ENCODE peak calls at places on chromosome 22, in seven cellular contexts. N is BE2C, P is fibroblast of lung, C is neural crest cell, K is astrocyte of the spinal cord, Z is AG09309, O is fibroblast of villous mesenchyme. T is an unnamed sample.

GRCh38 chr22:35894937-35895708 is 133.5 kb downstream of the RBFOX2 start:
- DNase-seq in N (no peak), P (peak), O (peak), C (no peak), K (peak), Z (peak), T (peak)

GRCh38 chr22:23268877-23269276 is 88.6 kb downstream of the BCR start:
- DNase-seq in N (no peak), Z (no peak), P (no peak), O (no peak), C (no peak), K (no peak), T (no peak)

GRCh38 chr22:28424427-28425080 is 255.1 kb downstream of the TTC28 start:
- DNase-seq in K (peak), Z (no peak), C (no peak), P (peak), N (no peak), O (peak), T (peak)

GRCh38 chr22:29041408-29041807 is 20.2 kb downstream of the C22orf31 start:
- DNase-seq in C (no peak), O (peak), P (peak), Z (no peak), N (no peak), K (peak), T (no peak)

GRCh38 chr22:38239101-38239761 is 33.6 kb downstream of the TMEM184B start:
- DNase-seq in N (no peak), K (peak), C (no peak), P (peak), O (peak), Z (peak), T (peak)

GRCh38 chr22:28044546-28045173 is 125.6 kb upstream of the PITPNB start:
- DNase-seq in K (no peak), P (no peak), C (no peak), N (no peak), Z (no peak), O (no peak), T (no peak)

GRCh38 chr22:21646608-21647590 is 4.8 kb downstream of the SDF2L1 start:
- DNase-seq in O (peak), C (peak), K (peak), P (peak), Z (no peak), N (peak), T (peak)

GRCh38 chr22:46502346-46502745 is 35.1 kb downstream of the CELSR1 start:
- DNase-seq in Z (no peak), C (no peak), N (no peak), K (no peak), P (no peak), O (no peak), T (no peak)

GRCh38 chr22:25827415-25827814 is 85.4 kb downstream of the MYO18B start:
- DNase-seq in N (no peak), K (no peak), C (no peak), P (no peak), O (no peak), Z (no peak), T (no peak)

GRCh38 chr22:21568207-21569075 is 927 bp downstream of the UBE2L3 start:
- DNase-seq in K (peak), Z (no peak), P (peak), N (peak), O (peak), C (peak), T (no peak)

GRCh38 chr22:32800158-32800557 is 1.3 kb upstream of the TIMP3 start:
- DNase-seq in O (peak), N (no peak), Z (no peak), C (no peak), P (peak), K (no peak), T (no peak)

GRCh38 chr22:29359469-29359868 is 28.9 kb downstream of the AP1B1 start:
- DNase-seq in N (peak), P (peak), O (peak), C (peak), Z (no peak), K (peak), T (peak)

GRCh38 chr22:38707346-38707745 is 1.6 kb downstream of the GTPBP1 start:
- DNase-seq in P (peak), Z (no peak), N (no peak), O (peak), K (peak), C (no peak), T (no peak)

GRCh38 chr22:28931844-28932561 is 48.6 kb downstream of the ZNRF3 start:
- DNase-seq in Z (no peak), P (no peak), N (no peak), K (no peak), O (no peak), C (no peak), T (no peak)

GRCh38 chr22:20967697-20968201 is 694 bp downstream of the AIFM3 start:
- DNase-seq in K (no peak), O (no peak), P (no peak), N (no peak), C (no peak), Z (no peak), T (no peak)

GRCh38 chr22:40033586-40034380 is 39.0 kb downstream of the FAM83F start:
- DNase-seq in K (no peak), O (no peak), Z (no peak), C (no peak), N (no peak), P (no peak), T (no peak)

GRCh38 chr22:35376728-35377472 is 4.0 kb upstream of the HMOX1 start:
- DNase-seq in P (peak), K (peak), C (peak), O (peak), N (peak), Z (peak), T (peak)

GRCh38 chr22:17890892-17891291 is 116.6 kb upstream of the BID start:
- DNase-seq in K (no peak), Z (no peak), P (no peak), N (no peak), O (no peak), C (no peak), T (no peak)

DNA sequence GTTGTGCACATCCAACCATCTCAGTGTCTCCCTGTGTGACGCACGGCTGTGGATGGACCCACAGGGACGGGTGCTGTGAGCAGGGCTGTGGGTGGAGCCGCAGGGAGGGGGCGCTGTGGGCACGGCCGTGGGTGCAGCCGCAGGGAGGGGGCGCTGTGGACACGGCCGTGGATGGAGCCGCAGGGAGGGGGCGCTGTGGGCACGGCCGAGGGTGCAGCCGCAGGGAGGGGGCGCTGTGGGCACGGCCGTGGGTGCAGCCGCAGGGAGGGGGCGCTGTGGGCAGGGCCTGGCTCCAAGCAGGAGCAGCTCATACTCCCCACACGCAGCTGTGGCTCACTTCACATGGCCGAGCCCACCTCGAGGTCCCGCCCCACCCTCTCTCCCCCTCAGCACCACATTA is 6.0 kb upstream of the MAPK11 start:
- DNase-seq in C (no peak), O (peak), N (peak), P (peak), K (peak), Z (no peak), T (no peak)
- TF ChIP-seq CTCF in C (peak), O (peak), N (peak), P (peak), K (peak), Z (peak), T (peak)

GRCh38 chr22:30535182-30535581 is 11.4 kb downstream of the SEC14L6 start:
- DNase-seq in N (no peak), Z (no peak), P (peak), C (no peak), O (no peak), K (no peak), T (no peak)
- TF ChIP-seq CTCF in N (no peak), Z (no peak), P (no peak), C (no peak), O (no peak), K (no peak), T (no peak)

GRCh38 chr22:43389227-43389836 is 22.5 kb upstream of the MPPED1 start:
- DNase-seq in K (no peak), N (no peak), C (no peak), P (no peak), O (no peak), Z (no peak), T (no peak)
- TF ChIP-seq CTCF in K (no peak), N (no peak), C (no peak), P (no peak), O (no peak), Z (no peak), T (no peak)

GRCh38 chr22:50012201-50013181 is at the start of gene IL17REL:
- DNase-seq in K (no peak), C (no peak), Z (no peak), O (peak), N (peak), P (peak), T (no peak)
- TF ChIP-seq CTCF in K (peak), C (no peak), Z (peak), O (peak), N (no peak), P (peak), T (peak)

T was measured in AG09319.